ENCODE peak calls at places on chromosomes 13 and 19, in four cellular contexts. W is endothelial cell of umbilical vein; A is OCI-LY7; D is effector memory CD4-positive, alpha-beta T cell. J is an unnamed sample.

GRCh38 chr13:56351041-56351440 is 789.7 kb upstream of the PRR20A start:
- DNase-seq in A (no peak), D (no peak), W (no peak), J (no peak)

GRCh38 chr13:77565635-77566034 is 30.1 kb downstream of the SCEL start:
- DNase-seq in A (peak), D (no peak), W (peak), J (no peak)

GRCh38 chr13:89925107-89925506 is 1422.4 kb upstream of the MIR17HG start:
- DNase-seq in A (no peak), W (peak), D (no peak), J (no peak)

GRCh38 chr13:113759525-113760137 is 605 bp downstream of the TMEM255B start:
- DNase-seq in D (no peak), A (no peak), W (peak), J (no peak)

GRCh38 chr13:42970824-42971669 is 21.0 kb downstream of the EPSTI1 start:
- DNase-seq in A (peak), W (peak), D (no peak), J (no peak)

GRCh38 chr19:30649934-30650614 is 277.9 kb downstream of the ZNF536 start:
- DNase-seq in A (peak), W (peak), D (no peak), J (no peak)

GRCh38 chr19:45638930-45639729 is at the start of gene EML2:
- DNase-seq in D (peak), W (peak), A (peak), J (peak)

GRCh38 chr19:54186934-54187381 is 2.4 kb downstream of the MBOAT7 start:
- DNase-seq in D (no peak), W (no peak), A (no peak), J (no peak)

GRCh38 chr13:77919351-77920294 is 992 bp upstream of the EDNRB start:
- DNase-seq in A (no peak), D (no peak), W (peak), J (no peak)

GRCh38 chr19:45954132-45954531 is 19.5 kb downstream of the NOVA2 start:
- DNase-seq in D (no peak), A (no peak), W (no peak), J (no peak)

GRCh38 chr13:85601526-85601925 is 197.7 kb downstream of the SLITRK6 start:
- DNase-seq in A (no peak), D (no peak), W (no peak), J (no peak)

GRCh38 chr13:94261163-94261562 is 218.3 kb downstream of the DCT start:
- DNase-seq in D (no peak), A (no peak), W (no peak), J (no peak)

GRCh38 chr13:109700176-109700575 is 86.2 kb downstream of the IRS2 start:
- DNase-seq in A (no peak), D (no peak), W (peak), J (no peak)

GRCh38 chr13:51957377-51958216 is 53.7 kb downstream of the ATP7B start:
- DNase-seq in W (no peak), A (no peak), D (no peak), J (no peak)

GRCh38 chr13:113881614-113882265 is 17.9 kb upstream of the GAS6 start:
- DNase-seq in W (peak), A (no peak), D (no peak), J (no peak)

GRCh38 chr19:50392759-50393158 is 8.6 kb downstream of the POLD1 start:
- DNase-seq in W (no peak), A (no peak), D (no peak), J (no peak)

GRCh38 chr19:35093430-35093829 is 22.2 kb upstream of the FXYD3 start:
- DNase-seq in W (no peak), A (no peak), D (no peak), J (no peak)

GRCh38 chr13:34127523-34127922 is 309.6 kb downstream of the RFC3 start:
- DNase-seq in W (no peak), A (no peak), D (no peak), J (no peak)

GRCh38 chr13:104831823-104832222 is 1703.6 kb downstream of the EFNB2 start:
- DNase-seq in D (no peak), W (no peak), A (no peak), J (no peak)

GRCh38 chr13:107545946-107546502 is 669.3 kb downstream of the LIG4 start:
- DNase-seq in W (no peak), A (no peak), D (no peak), J (no peak)

GRCh38 chr19:1690570-1691307 is 38.3 kb upstream of the TCF3 start:
- DNase-seq in A (peak), W (no peak), D (peak), J (no peak)

GRCh38 chr13:35514801-35515502 is 38.5 kb upstream of the MAB21L1 start:
- DNase-seq in W (no peak), D (no peak), A (no peak), J (no peak)

GRCh38 chr19:423691-424466 is 14.9 kb upstream of the C2CD4C start:
- DNase-seq in W (no peak), D (no peak), A (no peak), J (peak)

GRCh38 chr19:11767633-11768133 is 883 bp downstream of the ZNF441 start:
- DNase-seq in W (peak), A (peak), D (no peak), J (peak)

GRCh38 chr19:17107546-17108452 is 32.2 kb downstream of the MYO9B start:
- DNase-seq in A (no peak), D (no peak), W (peak), J (no peak)

GRCh38 chr13:99103536-99103935 is 97.1 kb upstream of the UBAC2 start:
- DNase-seq in D (no peak), A (no peak), W (no peak), J (no peak)

GRCh38 chr19:35006999-35007365 is 6.9 kb downstream of the GRAMD1A start:
- DNase-seq in A (no peak), D (no peak), W (no peak), J (no peak)

GRCh38 chr13:75359266-75359665 is 122.7 kb downstream of the TBC1D4 start:
- DNase-seq in A (no peak), W (no peak), D (no peak), J (no peak)

GRCh38 chr13:100529666-100530065 is 58.9 kb downstream of the GGACT start:
- DNase-seq in W (no peak), D (no peak), A (no peak), J (no peak)

DNA sequence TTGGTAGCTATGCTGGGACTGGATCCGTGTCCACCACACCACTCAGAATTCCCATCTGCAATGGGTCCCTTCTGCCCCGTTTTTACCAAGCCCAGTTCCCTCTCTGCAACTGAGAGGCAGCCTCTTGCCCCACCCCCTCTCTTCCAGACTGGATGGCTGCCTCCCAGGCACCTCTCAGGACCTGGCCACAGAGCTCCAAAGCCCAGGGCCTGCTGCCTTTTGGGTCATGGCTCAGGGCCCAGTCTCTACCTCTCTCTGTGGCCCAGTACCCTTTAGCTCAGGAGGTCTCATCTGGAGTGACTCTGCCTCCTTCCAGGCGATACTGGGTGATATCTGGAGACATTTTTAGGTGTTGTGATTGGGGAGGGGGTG is 10.3 kb upstream of the ZBTB7A start:
- DNase-seq in D (no peak), A (no peak), W (no peak), J (no peak)
- H3K27ac ChIP-seq in D (no peak), A (no peak), W (no peak), J (no peak)

DNA sequence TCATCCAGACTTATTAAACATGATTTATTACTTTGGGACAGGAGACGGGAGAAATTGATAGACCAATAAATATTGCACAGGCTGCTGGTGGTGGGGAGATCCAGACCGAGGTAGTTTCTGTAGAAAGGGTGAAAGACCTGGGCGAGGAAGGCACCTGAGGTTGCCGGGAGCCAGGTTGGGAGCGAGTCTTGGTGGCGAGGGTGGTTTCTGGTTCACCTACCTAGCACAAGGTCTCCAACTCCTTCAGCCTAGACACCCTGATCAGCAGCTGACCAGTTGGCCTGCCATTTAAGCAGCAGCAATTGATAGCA is 7.0 kb downstream of the EMP3 start:
- DNase-seq in W (no peak), A (no peak), D (no peak), J (no peak)
- H3K4me3 ChIP-seq in W (no peak), A (peak), D (peak), J (peak)

GRCh38 chr19:6660930-6661329 is 9.0 kb downstream of the TNFSF14 start:
- DNase-seq in A (no peak), W (no peak), D (no peak), J (no peak)

GRCh38 chr19:6663236-6664187 is 6.4 kb downstream of the TNFSF14 start:
- DNase-seq in W (no peak), A (no peak), D (peak), J (no peak)

GRCh38 chr19:6664916-6665315 is 5.0 kb downstream of the TNFSF14 start:
- DNase-seq in A (no peak), W (no peak), D (no peak), J (no peak)

GRCh38 chr19:6667114-6667627 is 2.8 kb downstream of the TNFSF14 start:
- DNase-seq in D (no peak), A (no peak), W (no peak), J (peak)

GRCh38 chr19:6662692-6663091 is 7.3 kb downstream of the TNFSF14 start:
- DNase-seq in A (no peak), W (no peak), D (no peak), J (no peak)
- H3K27ac ChIP-seq in A (no peak), W (no peak), D (peak), J (no peak)

DNA sequence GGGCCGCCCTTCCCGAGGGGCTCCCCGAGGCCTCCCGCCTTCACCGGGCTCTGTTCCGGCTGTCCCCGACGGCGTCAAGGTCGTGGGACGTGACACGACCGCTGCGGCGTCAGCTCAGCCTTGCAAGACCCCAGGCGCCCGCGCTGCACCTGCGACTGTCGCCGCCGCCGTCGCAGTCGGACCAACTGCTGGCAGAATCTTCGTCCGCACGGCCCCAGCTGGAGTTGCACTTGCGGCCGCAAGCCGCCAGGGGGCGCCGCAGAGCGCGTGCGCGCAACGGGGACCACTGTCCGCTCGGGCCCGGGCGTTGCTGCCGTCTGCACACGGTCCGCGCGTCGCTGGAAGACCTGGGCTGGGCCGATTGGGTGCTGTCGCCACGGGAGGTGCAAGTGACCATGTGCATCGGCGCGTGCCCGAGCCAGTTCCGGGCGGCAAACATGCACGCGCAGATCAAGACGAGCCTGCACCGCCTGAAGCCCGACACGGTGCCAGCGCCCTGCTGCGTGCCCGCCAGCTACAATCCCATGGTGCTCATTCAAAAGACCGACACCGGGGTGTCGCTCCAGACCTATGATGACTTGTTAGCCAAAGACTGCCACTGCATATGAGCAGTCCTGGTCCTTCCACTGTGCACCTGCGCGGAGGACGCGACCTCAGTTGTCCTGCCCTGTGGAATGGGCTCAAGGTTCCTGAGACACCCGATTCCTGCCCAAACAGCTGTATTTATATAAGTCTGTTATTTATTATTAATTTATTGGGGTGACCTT is 2.6 kb downstream of the GDF15 start:
- DNase-seq in D (peak), A (peak), W (peak), J (peak)
- H3K4me3 ChIP-seq in D (peak), A (peak), W (peak), J (peak)

GRCh38 chr13:20351279-20352022 is 119.3 kb upstream of the GJB6 start:
- DNase-seq in D (no peak), W (no peak), A (no peak), J (no peak)

GRCh38 chr13:20350819-20351218 is 118.7 kb upstream of the GJB6 start:
- DNase-seq in A (no peak), W (no peak), D (no peak), J (no peak)

GRCh38 chr13:20348645-20349408 is 116.7 kb upstream of the GJB6 start:
- DNase-seq in D (no peak), A (no peak), W (no peak), J (no peak)

GRCh38 chr13:20349564-20350379 is 117.7 kb upstream of the GJB6 start:
- DNase-seq in W (no peak), D (no peak), A (no peak), J (no peak)

GRCh38 chr13:20350380-20350763 is 118.3 kb upstream of the GJB6 start:
- DNase-seq in W (no peak), A (no peak), D (no peak), J (no peak)
- H3K27ac ChIP-seq in W (no peak), A (no peak), D (no peak), J (no peak)

GRCh38 chr19:38665950-38666661 is 18.7 kb downstream of the ACTN4 start:
- DNase-seq in A (no peak), W (peak), D (no peak), J (no peak)
- H3K4me3 ChIP-seq in A (no peak), W (no peak), D (no peak), J (no peak)

GRCh38 chr19:37997911-37998344 is 90.9 kb downstream of the SIPA1L3 start:
- DNase-seq in D (no peak), A (no peak), W (peak), J (no peak)
- H3K27ac ChIP-seq in D (no peak), A (no peak), W (peak), J (no peak)

GRCh38 chr19:7920520-7921301 is 573 bp downstream of the SNAPC2 start:
- DNase-seq in W (peak), D (peak), A (peak), J (peak)

GRCh38 chr19:7923295-7924191 is 2.4 kb downstream of the CTXN1 start:
- DNase-seq in A (no peak), W (no peak), D (no peak), J (no peak)

GRCh38 chr19:7921302-7921954 is 1.3 kb downstream of the SNAPC2 start:
- DNase-seq in W (no peak), A (no peak), D (no peak), J (no peak)

GRCh38 chr19:7922841-7923205 is 2.7 kb downstream of the SNAPC2 start:
- DNase-seq in A (no peak), W (no peak), D (no peak), J (no peak)

GRCh38 chr19:7921955-7922840 is 2.1 kb downstream of the SNAPC2 start:
- DNase-seq in A (no peak), W (no peak), D (no peak), J (no peak)
- H3K4me3 ChIP-seq in A (no peak), W (no peak), D (no peak), J (no peak)

GRCh38 chr19:40808497-40808896 is 9.5 kb downstream of the EGLN2 start:
- DNase-seq in W (no peak), A (no peak), D (no peak), J (no peak)

GRCh38 chr19:40806385-40807146 is 7.6 kb downstream of the EGLN2 start:
- DNase-seq in W (peak), D (peak), A (peak), J (peak)

GRCh38 chr19:40808021-40808325 is 9.0 kb downstream of the EGLN2 start:
- DNase-seq in A (no peak), W (no peak), D (no peak), J (no peak)

GRCh38 chr19:40805258-40805868 is 6.4 kb downstream of the EGLN2 start:
- DNase-seq in A (no peak), W (no peak), D (peak), J (no peak)

GRCh38 chr19:40807147-40808020 is 8.4 kb downstream of the EGLN2 start:
- DNase-seq in W (no peak), A (peak), D (no peak), J (no peak)
- H3K27ac ChIP-seq in W (no peak), A (no peak), D (peak), J (peak)

J was measured in CD8-positive, alpha-beta T cell.